ENCODE peak calls at places on chromosomes 4 and X, in six cellular contexts. F, Q, X, G, W and V are unnamed samples.

GRCh38 chrX:116232833-116233232 is 62.3 kb downstream of the AGTR2 start:
- DNase-seq in F (peak), Q (no peak), X (peak), G (no peak), W (no peak), V (no peak)

GRCh38 chr4:36013206-36013605 is 231.1 kb downstream of the ARAP2 start:
- DNase-seq in F (no peak), Q (no peak), X (no peak), G (no peak), W (no peak), V (no peak)

GRCh38 chrX:16114640-16115039 is 8.7 kb upstream of the GRPR start:
- DNase-seq in F (no peak), Q (peak), X (no peak), G (no peak), W (no peak), V (no peak)

GRCh38 chrX:150234126-150234525 is 129.0 kb upstream of the MAMLD1 start:
- DNase-seq in F (no peak), Q (no peak), X (no peak), G (no peak), W (no peak), V (no peak)

GRCh38 chr4:84677995-84678394 is 95.1 kb downstream of the CDS1 start:
- DNase-seq in F (no peak), Q (no peak), X (no peak), G (no peak), W (no peak), V (no peak)

GRCh38 chrX:153746359-153746758 is 17.7 kb upstream of the PLXNB3 start:
- DNase-seq in F (no peak), Q (no peak), X (no peak), G (no peak), W (no peak), V (no peak)

GRCh38 chr4:7396186-7396585 is 38.5 kb downstream of the PSAPL1 start:
- DNase-seq in F (no peak), Q (no peak), X (no peak), G (no peak), W (no peak), V (no peak)

GRCh38 chrX:40145001-40145631 is 47.4 kb upstream of the BCOR start:
- DNase-seq in F (no peak), Q (no peak), X (no peak), G (no peak), W (no peak), V (no peak)

GRCh38 chr4:125770814-125771398 is 456.2 kb downstream of the FAT4 start:
- DNase-seq in F (no peak), Q (no peak), X (no peak), G (no peak), W (no peak), V (no peak)

GRCh38 chr4:1970926-1971325 is 37.8 kb downstream of the NELFA start:
- DNase-seq in F (no peak), Q (no peak), X (no peak), G (no peak), W (no peak), V (no peak)

GRCh38 chrX:38138900-38139299 is 81.8 kb downstream of the SRPX start:
- DNase-seq in F (no peak), Q (no peak), X (no peak), G (no peak), W (no peak), V (no peak)

GRCh38 chrX:8042304-8042703 is 115.1 kb upstream of the PNPLA4 start:
- DNase-seq in F (peak), Q (no peak), X (no peak), G (no peak), W (no peak), V (no peak)

GRCh38 chr4:4385729-4386295 is 1.1 kb upstream of the NSG1 start:
- DNase-seq in F (no peak), Q (no peak), X (no peak), G (no peak), W (no peak), V (no peak)

GRCh38 chrX:8748855-8749254 is 16.9 kb upstream of the ANOS1 start:
- DNase-seq in F (peak), Q (peak), X (peak), G (no peak), W (no peak), V (no peak)

GRCh38 chrX:14832151-14832550 is 40.7 kb downstream of the FANCB start:
- DNase-seq in F (no peak), Q (peak), X (peak), G (no peak), W (no peak), V (no peak)

GRCh38 chrX:132270699-132271098 is 51.5 kb upstream of the RAP2C start:
- DNase-seq in F (peak), Q (peak), X (no peak), G (no peak), W (peak), V (no peak)